ENCODE peak calls at places on chromosomes 13 and 19, in four cellular contexts. One of them, this sample, is unnamed.

GRCh38 chr19:41872384-41872774 is 4.7 kb upstream of the CD79A start:
- DNase-seq in fibroblast of lung: no peak
- DNase-seq in kidney epithelial cell: no peak
- DNase-seq in bronchial epithelial cell: no peak
- DNase-seq in this sample: no peak

GRCh38 chr13:98083507-98083906 is 59.4 kb upstream of the FARP1 start:
- DNase-seq in kidney epithelial cell: peak; percentile 75
- DNase-seq in fibroblast of lung: peak; percentile 98
- DNase-seq in bronchial epithelial cell: peak; percentile 58
- DNase-seq in this sample: peak; percentile 85

GRCh38 chr19:41866284-41866683 is 6.2 kb downstream of the RPS19 start:
- DNase-seq in fibroblast of lung: no peak
- DNase-seq in kidney epithelial cell: no peak
- DNase-seq in bronchial epithelial cell: no peak
- DNase-seq in this sample: no peak

GRCh38 chr19:16891696-16892382 is 3.0 kb downstream of the F2RL3 start:
- DNase-seq in bronchial epithelial cell: no peak
- DNase-seq in fibroblast of lung: no peak
- DNase-seq in kidney epithelial cell: no peak
- DNase-seq in this sample: no peak

GRCh38 chr19:19026299-19026971 is 6.9 kb downstream of the SUGP2 start:
- DNase-seq in fibroblast of lung: no peak
- DNase-seq in kidney epithelial cell: no peak
- DNase-seq in bronchial epithelial cell: peak; percentile 42
- DNase-seq in this sample: no peak

GRCh38 chr13:107202371-107203023 is 634.6 kb upstream of the ARGLU1 start:
- DNase-seq in bronchial epithelial cell: peak; percentile 60
- DNase-seq in fibroblast of lung: peak; percentile 65
- DNase-seq in kidney epithelial cell: peak; percentile 10
- DNase-seq in this sample: no peak

GRCh38 chr13:57123660-57124059 is 17.1 kb upstream of the PRR20A start:
- DNase-seq in fibroblast of lung: peak; percentile 3
- DNase-seq in bronchial epithelial cell: no peak
- DNase-seq in kidney epithelial cell: no peak
- DNase-seq in this sample: peak; percentile 50

GRCh38 chr19:18440421-18440877 is 2.5 kb upstream of the ISYNA1 start:
- DNase-seq in kidney epithelial cell: no peak
- DNase-seq in bronchial epithelial cell: peak; percentile 8
- DNase-seq in fibroblast of lung: no peak
- DNase-seq in this sample: no peak

GRCh38 chr19:43731346-43731745 is 15.5 kb downstream of the IRGC start:
- DNase-seq in bronchial epithelial cell: no peak
- DNase-seq in fibroblast of lung: no peak
- DNase-seq in kidney epithelial cell: no peak
- DNase-seq in this sample: no peak

GRCh38 chr19:50837300-50837699 is 3.9 kb upstream of the KLK15 start:
- DNase-seq in kidney epithelial cell: no peak
- DNase-seq in fibroblast of lung: no peak
- DNase-seq in bronchial epithelial cell: peak; percentile 8
- DNase-seq in this sample: no peak

GRCh38 chr13:28458604-28459003 is 36.3 kb downstream of the FLT1 start:
- DNase-seq in kidney epithelial cell: no peak
- DNase-seq in bronchial epithelial cell: no peak
- DNase-seq in fibroblast of lung: no peak
- DNase-seq in this sample: no peak

GRCh38 chr13:46389985-46390384 is 2.9 kb upstream of the RUBCNL start:
- DNase-seq in bronchial epithelial cell: no peak
- DNase-seq in kidney epithelial cell: peak; percentile 43
- DNase-seq in fibroblast of lung: no peak
- DNase-seq in this sample: no peak

GRCh38 chr13:37491661-37492060 is 106.9 kb downstream of the POSTN start:
- DNase-seq in fibroblast of lung: no peak
- DNase-seq in bronchial epithelial cell: no peak
- DNase-seq in kidney epithelial cell: no peak
- DNase-seq in this sample: no peak

GRCh38 chr19:42246143-42246868 is 3.9 kb upstream of the GSK3A start:
- DNase-seq in kidney epithelial cell: no peak
- DNase-seq in bronchial epithelial cell: peak; percentile 64
- DNase-seq in fibroblast of lung: peak; percentile 81
- DNase-seq in this sample: peak; percentile 48

GRCh38 chr13:79870123-79870522 is 389.2 kb downstream of the NDFIP2 start:
- DNase-seq in kidney epithelial cell: peak; percentile 14
- DNase-seq in fibroblast of lung: peak; percentile 36
- DNase-seq in bronchial epithelial cell: peak; percentile 40
- DNase-seq in this sample: no peak

GRCh38 chr13:20136781-20137703 is 23.8 kb downstream of the GJA3 start:
- DNase-seq in kidney epithelial cell: no peak
- DNase-seq in fibroblast of lung: peak; percentile 9
- DNase-seq in bronchial epithelial cell: no peak
- DNase-seq in this sample: no peak

GRCh38 chr13:109954441-109954840 is 168.1 kb upstream of the IRS2 start:
- DNase-seq in fibroblast of lung: no peak
- DNase-seq in bronchial epithelial cell: no peak
- DNase-seq in kidney epithelial cell: no peak
- DNase-seq in this sample: no peak

GRCh38 chr19:46303702-46304397 is 7.0 kb downstream of the HIF3A start:
- DNase-seq in fibroblast of lung: no peak
- DNase-seq in bronchial epithelial cell: peak; percentile 48
- DNase-seq in kidney epithelial cell: no peak
- DNase-seq in this sample: no peak

GRCh38 chr13:50156140-50156539 is 140.9 kb downstream of the KCNRG start:
- DNase-seq in kidney epithelial cell: peak; percentile 21
- DNase-seq in bronchial epithelial cell: peak; percentile 66
- DNase-seq in fibroblast of lung: peak; percentile 91
- DNase-seq in this sample: peak; percentile 43

GRCh38 chr13:33281951-33282595 is 3.5 kb downstream of the STARD13 start:
- DNase-seq in bronchial epithelial cell: peak; percentile 96
- DNase-seq in fibroblast of lung: peak; percentile 89
- DNase-seq in kidney epithelial cell: no peak
- DNase-seq in this sample: no peak

GRCh38 chr13:51832471-51833152 is 12.4 kb downstream of the TMEM272 start:
- DNase-seq in bronchial epithelial cell: no peak
- DNase-seq in kidney epithelial cell: no peak
- DNase-seq in fibroblast of lung: peak; percentile 8
- DNase-seq in this sample: no peak

GRCh38 chr19:38199340-38199739 is 24.7 kb downstream of the DPF1 start:
- DNase-seq in fibroblast of lung: no peak
- DNase-seq in bronchial epithelial cell: no peak
- DNase-seq in kidney epithelial cell: no peak
- DNase-seq in this sample: no peak

GRCh38 chr13:19581675-19582074 is 20.3 kb upstream of the TPTE2 start:
- DNase-seq in kidney epithelial cell: no peak
- DNase-seq in fibroblast of lung: no peak
- DNase-seq in bronchial epithelial cell: no peak
- DNase-seq in this sample: no peak

GRCh38 chr13:47306991-47307390 is 410.1 kb upstream of the HTR2A start:
- DNase-seq in bronchial epithelial cell: no peak
- DNase-seq in fibroblast of lung: no peak
- DNase-seq in kidney epithelial cell: no peak
- DNase-seq in this sample: no peak

GRCh38 chr19:46481947-46482346 is 10.6 kb upstream of the PNMA8A start:
- DNase-seq in bronchial epithelial cell: no peak
- DNase-seq in kidney epithelial cell: no peak
- DNase-seq in fibroblast of lung: peak; percentile 71
- DNase-seq in this sample: no peak

GRCh38 chr19:56554272-56554869 is 12.9 kb upstream of the ZNF470 start:
- DNase-seq in kidney epithelial cell: no peak
- DNase-seq in bronchial epithelial cell: no peak
- DNase-seq in fibroblast of lung: no peak
- DNase-seq in this sample: no peak

GRCh38 chr19:37329686-37330085 is 41.2 kb upstream of the ZNF527 start:
- DNase-seq in fibroblast of lung: no peak
- DNase-seq in bronchial epithelial cell: no peak
- DNase-seq in kidney epithelial cell: no peak
- DNase-seq in this sample: no peak

GRCh38 chr13:93646247-93646646 is 419.6 kb downstream of the GPC6 start:
- DNase-seq in fibroblast of lung: peak; percentile 4
- DNase-seq in kidney epithelial cell: no peak
- DNase-seq in bronchial epithelial cell: no peak
- DNase-seq in this sample: no peak

GRCh38 chr19:15452111-15453047 is 2.6 kb upstream of the WIZ start:
- DNase-seq in kidney epithelial cell: peak; percentile 63
- DNase-seq in bronchial epithelial cell: peak; percentile 65
- DNase-seq in fibroblast of lung: peak; percentile 68
- DNase-seq in this sample: no peak

GRCh38 chr19:5445667-5446066 is 9.6 kb upstream of the ZNRF4 start:
- DNase-seq in kidney epithelial cell: no peak
- DNase-seq in fibroblast of lung: peak; percentile 43
- DNase-seq in bronchial epithelial cell: peak; percentile 19
- DNase-seq in this sample: no peak

GRCh38 chr13:85508683-85509329 is 290.4 kb downstream of the SLITRK6 start:
- DNase-seq in kidney epithelial cell: no peak
- DNase-seq in fibroblast of lung: peak; percentile 45
- DNase-seq in bronchial epithelial cell: peak; percentile 37
- DNase-seq in this sample: no peak

GRCh38 chr13:38735655-38736440 is 49.0 kb downstream of the FREM2 start:
- DNase-seq in bronchial epithelial cell: no peak
- DNase-seq in kidney epithelial cell: no peak
- DNase-seq in fibroblast of lung: no peak
- DNase-seq in this sample: no peak

GRCh38 chr19:18742324-18742723 is 48.8 kb downstream of the COMP start:
- DNase-seq in fibroblast of lung: no peak
- DNase-seq in bronchial epithelial cell: no peak
- DNase-seq in kidney epithelial cell: no peak
- DNase-seq in this sample: no peak

GRCh38 chr19:42683917-42684513 is 56.3 kb downstream of the PSG3 start:
- DNase-seq in bronchial epithelial cell: peak; percentile 42
- DNase-seq in kidney epithelial cell: no peak
- DNase-seq in fibroblast of lung: peak; percentile 12
- DNase-seq in this sample: no peak

GRCh38 chr19:46806651-46807050 is 18.3 kb upstream of the SLC1A5 start:
- DNase-seq in bronchial epithelial cell: no peak
- DNase-seq in fibroblast of lung: no peak
- DNase-seq in kidney epithelial cell: no peak
- DNase-seq in this sample: no peak

GRCh38 chr19:2170987-2171348 is 7.2 kb downstream of the DOT1L start:
- DNase-seq in kidney epithelial cell: no peak
- DNase-seq in bronchial epithelial cell: no peak
- DNase-seq in fibroblast of lung: no peak
- DNase-seq in this sample: no peak
- H3K4me3 ChIP-seq in kidney epithelial cell: no peak overlapping the region
- H3K4me3 ChIP-seq in bronchial epithelial cell: no peak overlapping the region
- H3K4me3 ChIP-seq in fibroblast of lung: no peak overlapping the region
- H3K4me3 ChIP-seq in this sample: no peak overlapping the region

GRCh38 chr13:99269627-99270252 is 11.6 kb upstream of the GPR18 start:
- DNase-seq in bronchial epithelial cell: peak; percentile 53
- DNase-seq in kidney epithelial cell: no peak
- DNase-seq in fibroblast of lung: peak; percentile 56
- DNase-seq in this sample: peak; percentile 49
- TF ChIP-seq CTCF in bronchial epithelial cell: peak; percentile 43
- TF ChIP-seq CTCF in kidney epithelial cell: peak; percentile 64
- TF ChIP-seq CTCF in fibroblast of lung: peak; percentile 80
- TF ChIP-seq CTCF in this sample: peak; percentile 75

GRCh38 chr19:8924283-8924682 is 85.9 kb downstream of the MUC16 start:
- DNase-seq in bronchial epithelial cell: no peak
- DNase-seq in fibroblast of lung: no peak
- DNase-seq in kidney epithelial cell: no peak
- DNase-seq in this sample: no peak

GRCh38 chr19:8922591-8922990 is 87.6 kb downstream of the MUC16 start:
- DNase-seq in bronchial epithelial cell: no peak
- DNase-seq in fibroblast of lung: no peak
- DNase-seq in kidney epithelial cell: no peak
- DNase-seq in this sample: no peak

GRCh38 chr19:8926341-8926740 is 83.9 kb downstream of the MUC16 start:
- DNase-seq in fibroblast of lung: no peak
- DNase-seq in bronchial epithelial cell: no peak
- DNase-seq in kidney epithelial cell: no peak
- DNase-seq in this sample: no peak
- H3K4me3 ChIP-seq in fibroblast of lung: no peak overlapping the region
- H3K4me3 ChIP-seq in bronchial epithelial cell: no peak overlapping the region
- H3K4me3 ChIP-seq in kidney epithelial cell: no peak overlapping the region
- H3K4me3 ChIP-seq in this sample: no peak overlapping the region

DNA sequence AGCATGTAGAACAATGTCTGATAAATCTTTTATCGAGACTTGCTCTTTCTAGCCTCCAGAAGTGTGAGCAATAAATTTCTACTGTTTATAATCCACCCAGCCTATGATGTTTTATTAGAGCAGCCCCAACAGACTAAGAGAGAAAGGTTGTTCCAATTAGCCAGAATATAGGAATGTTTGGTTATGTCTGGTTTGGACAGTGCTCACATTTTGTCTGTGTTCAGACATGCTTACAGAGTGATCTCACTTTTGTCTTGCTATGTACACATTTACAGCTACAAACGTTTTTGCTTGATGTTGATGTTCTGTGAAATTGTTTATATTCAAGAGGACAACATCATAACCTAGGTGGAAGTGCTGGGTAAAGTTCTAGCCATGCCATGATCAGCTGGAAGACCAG is 18.0 kb upstream of the EVI5L start:
- DNase-seq in fibroblast of lung: no peak
- DNase-seq in kidney epithelial cell: no peak
- DNase-seq in bronchial epithelial cell: peak; percentile 89
- DNase-seq in this sample: no peak
- TF ChIP-seq CTCF in fibroblast of lung: no peak
- TF ChIP-seq CTCF in kidney epithelial cell: no peak
- TF ChIP-seq CTCF in bronchial epithelial cell: no peak
- TF ChIP-seq CTCF in this sample: no peak

GRCh38 chr19:11848594-11849263 is at the start of gene ZNF439:
- DNase-seq in fibroblast of lung: peak; percentile 68
- DNase-seq in kidney epithelial cell: peak; percentile 28
- DNase-seq in bronchial epithelial cell: peak; percentile 41
- DNase-seq in this sample: peak; percentile 3
- H3K4me3 ChIP-seq in fibroblast of lung: peak within 1 kb of the TSS; percentile 76
- H3K4me3 ChIP-seq in kidney epithelial cell: peak within 1 kb of the TSS; percentile 47
- H3K4me3 ChIP-seq in bronchial epithelial cell: peak within 1 kb of the TSS; percentile 32
- H3K4me3 ChIP-seq in this sample: peak within 1 kb of the TSS; percentile 49

GRCh38 chr19:48784527-48784926 is 26.3 kb downstream of the BCAT2 start:
- DNase-seq in kidney epithelial cell: no peak
- DNase-seq in bronchial epithelial cell: no peak
- DNase-seq in fibroblast of lung: no peak
- DNase-seq in this sample: no peak
- TF ChIP-seq CTCF in kidney epithelial cell: no peak
- TF ChIP-seq CTCF in bronchial epithelial cell: peak; percentile 14
- TF ChIP-seq CTCF in fibroblast of lung: peak; percentile 29
- TF ChIP-seq CTCF in this sample: no peak

GRCh38 chr19:1438035-1438932 is at the start of gene RPS15:
- DNase-seq in kidney epithelial cell: peak; percentile 62
- DNase-seq in fibroblast of lung: peak; percentile 91
- DNase-seq in bronchial epithelial cell: peak; percentile 86
- DNase-seq in this sample: peak; percentile 87

GRCh38 chr19:1441677-1442438 is 3.7 kb downstream of the RPS15 start:
- DNase-seq in bronchial epithelial cell: no peak
- DNase-seq in kidney epithelial cell: no peak
- DNase-seq in fibroblast of lung: no peak
- DNase-seq in this sample: no peak

GRCh38 chr19:1438933-1439358 is 750 bp downstream of the RPS15 start:
- DNase-seq in fibroblast of lung: no peak
- DNase-seq in kidney epithelial cell: no peak
- DNase-seq in bronchial epithelial cell: no peak
- DNase-seq in this sample: no peak

GRCh38 chr19:1441022-1441426 is 2.8 kb downstream of the RPS15 start:
- DNase-seq in bronchial epithelial cell: no peak
- DNase-seq in kidney epithelial cell: no peak
- DNase-seq in fibroblast of lung: no peak
- DNase-seq in this sample: no peak

GRCh38 chr19:1440418-1440801 is 2.2 kb downstream of the RPS15 start:
- DNase-seq in bronchial epithelial cell: no peak
- DNase-seq in fibroblast of lung: no peak
- DNase-seq in kidney epithelial cell: no peak
- DNase-seq in this sample: no peak
- H3K4me3 ChIP-seq in bronchial epithelial cell: no peak overlapping the region
- H3K4me3 ChIP-seq in fibroblast of lung: no peak overlapping the region
- H3K4me3 ChIP-seq in kidney epithelial cell: no peak overlapping the region
- H3K4me3 ChIP-seq in this sample: no peak overlapping the region

GRCh38 chr13:113219311-113219940 is 10.0 kb downstream of the CUL4A start:
- DNase-seq in fibroblast of lung: no peak
- DNase-seq in kidney epithelial cell: no peak
- DNase-seq in bronchial epithelial cell: no peak
- DNase-seq in this sample: no peak
- TF ChIP-seq CTCF in fibroblast of lung: no peak
- TF ChIP-seq CTCF in kidney epithelial cell: no peak
- TF ChIP-seq CTCF in bronchial epithelial cell: no peak
- TF ChIP-seq CTCF in this sample: no peak

This sample was measured in astrocyte of the cerebellum.